ENCODE peak calls at places on chromosomes 6 and 20, in four cellular contexts. Y is stomach; B is SJCRH30; D is stimulated activated CD8-positive, alpha-beta memory T cell treated with anti-CD3 and anti-CD28 coated beads, Interleukin-15, amount 100 ng/mL, for 4 hours. U is an unnamed sample.

GRCh38 chr6:131362070-131362469 is 211.0 kb upstream of the ARG1 start:
- DNase-seq in Y (no peak), B (no peak), D (no peak), U (no peak)

GRCh38 chr20:10217517-10218410 is 866 bp upstream of the SNAP25 start:
- DNase-seq in Y (no peak), B (no peak), D (no peak), U (no peak)

GRCh38 chr6:106102034-106102433 is 15.9 kb downstream of the PRDM1 start:
- DNase-seq in Y (no peak), B (no peak), D (no peak), U (no peak)

GRCh38 chr6:11869656-11870340 is 91.2 kb upstream of the ADTRP start:
- DNase-seq in Y (peak), B (peak), D (no peak), U (no peak)

GRCh38 chr20:55079917-55080316 is 604.5 kb downstream of the DOK5 start:
- DNase-seq in Y (no peak), B (no peak), D (no peak), U (no peak)

GRCh38 chr6:15602144-15602543 is 60.7 kb downstream of the DTNBP1 start:
- DNase-seq in Y (no peak), B (no peak), D (no peak), U (no peak)

GRCh38 chr20:32437391-32438074 is 79.4 kb downstream of the ASXL1 start:
- DNase-seq in Y (no peak), B (no peak), D (no peak), U (no peak)

GRCh38 chr6:96947055-96947454 is 22.5 kb downstream of the KLHL32 start:
- DNase-seq in Y (no peak), B (no peak), D (no peak), U (no peak)

GRCh38 chr6:14206351-14206750 is 88.8 kb downstream of the CD83 start:
- DNase-seq in Y (no peak), B (no peak), D (no peak), U (no peak)

GRCh38 chr20:63130654-63131577 is 85.0 kb downstream of the YTHDF1 start:
- DNase-seq in Y (no peak), B (no peak), D (no peak), U (no peak)

GRCh38 chr6:31395832-31396231 is 7.6 kb upstream of the MICA start:
- DNase-seq in Y (no peak), B (no peak), D (no peak), U (no peak)

GRCh38 chr6:33277663-33278391 is 904 bp downstream of the B3GALT4 start:
- DNase-seq in Y (no peak), B (no peak), D (no peak), U (peak)

GRCh38 chr20:45508068-45508886 is 7.1 kb downstream of the SPINT3 start:
- DNase-seq in Y (no peak), B (no peak), D (no peak), U (peak)

GRCh38 chr6:98156580-98156979 is 677.8 kb upstream of the POU3F2 start:
- DNase-seq in Y (no peak), B (no peak), D (no peak), U (no peak)

GRCh38 chr6:106359989-106360409 is 518 bp upstream of the CRYBG1 start:
- DNase-seq in Y (no peak), B (no peak), D (no peak), U (no peak)

GRCh38 chr6:28589952-28590340 is 64.3 kb downstream of the GPX5 start:
- DNase-seq in Y (no peak), B (no peak), D (no peak), U (no peak)

GRCh38 chr6:150142657-150143501 is at the start of gene PPP1R14C:
- DNase-seq in Y (no peak), B (peak), D (peak), U (peak)

GRCh38 chr6:88633782-88634181 is 329.6 kb downstream of the RNGTT start:
- DNase-seq in Y (no peak), B (no peak), D (no peak), U (no peak)

GRCh38 chr20:15619816-15620215 is 953.4 kb downstream of the KIF16B start:
- DNase-seq in Y (no peak), B (no peak), D (no peak), U (no peak)

GRCh38 chr20:5528719-5529256 is 212.0 kb upstream of the PROKR2 start:
- DNase-seq in Y (peak), B (peak), D (peak), U (peak)

GRCh38 chr6:149128489-149129145 is 188.9 kb upstream of the TAB2 start:
- DNase-seq in Y (no peak), B (no peak), D (no peak), U (peak)

GRCh38 chr20:57667924-57668782 is 41.7 kb downstream of the PMEPA1 start:
- DNase-seq in Y (peak), B (no peak), D (no peak), U (peak)

GRCh38 chr6:98576811-98577210 is 257.6 kb upstream of the POU3F2 start:
- DNase-seq in Y (no peak), B (no peak), D (no peak), U (no peak)

GRCh38 chr20:36336838-36337478 is 30.8 kb downstream of the DLGAP4 start:
- DNase-seq in Y (no peak), B (no peak), D (no peak), U (no peak)

GRCh38 chr20:50569864-50570836 is 60.0 kb downstream of the PTPN1 start:
- DNase-seq in Y (no peak), B (no peak), D (no peak), U (no peak)

GRCh38 chr6:49978332-49979226 is 9.2 kb upstream of the DEFB113 start:
- DNase-seq in Y (no peak), B (no peak), D (no peak), U (no peak)

GRCh38 chr20:44271915-44272663 is 25.0 kb downstream of the GDAP1L1 start:
- DNase-seq in Y (no peak), B (no peak), D (no peak), U (no peak)

GRCh38 chr20:7113577-7114466 is 346.3 kb downstream of the BMP2 start:
- DNase-seq in Y (peak), B (peak), D (no peak), U (no peak)